ENCODE peak calls at places on chromosomes 7 and 10, in four cellular contexts. T is OCI-LY7, V is vagina, P is A549. Z is an unnamed sample.

GRCh38 chr10:79069325-79070090 is 742 bp downstream of the ZMIZ1 start:
- DNase-seq in V (no peak), P (peak), T (peak), Z (peak)

GRCh38 chr7:2719007-2719406 is 31.0 kb downstream of the AMZ1 start:
- DNase-seq in P (peak), T (peak), V (no peak), Z (no peak)

GRCh38 chr10:22159180-22159579 is 58.6 kb downstream of the EBLN1 start:
- DNase-seq in P (no peak), V (no peak), T (no peak), Z (no peak)

GRCh38 chr7:138667535-138667934 is 33.6 kb downstream of the SVOPL start:
- DNase-seq in T (no peak), V (no peak), P (no peak), Z (no peak)

GRCh38 chr10:7551891-7552731 is 114.7 kb downstream of the ITIH5 start:
- DNase-seq in V (no peak), P (no peak), T (no peak), Z (no peak)

GRCh38 chr10:129531969-129532660 is 65.1 kb downstream of the MGMT start:
- DNase-seq in P (no peak), V (no peak), T (no peak), Z (peak)

GRCh38 chr10:116385994-116386809 is 41.4 kb upstream of the PNLIPRP3 start:
- DNase-seq in P (no peak), V (no peak), T (peak), Z (peak)

GRCh38 chr7:75921479-75921878 is 6.5 kb downstream of the POR start:
- DNase-seq in V (no peak), T (no peak), P (no peak), Z (no peak)

GRCh38 chr10:120578123-120578522 is 121.1 kb downstream of the PLPP4 start:
- DNase-seq in T (no peak), P (no peak), V (no peak), Z (no peak)

GRCh38 chr7:151491859-151492258 is 27.8 kb downstream of the RHEB start:
- DNase-seq in T (no peak), V (no peak), P (peak), Z (peak)

GRCh38 chr10:84293574-84294016 is 34.8 kb upstream of the CCSER2 start:
- DNase-seq in V (no peak), T (no peak), P (no peak), Z (no peak)

GRCh38 chr7:73838642-73839041 is 3.7 kb downstream of the METTL27 start:
- DNase-seq in P (no peak), V (no peak), T (no peak), Z (no peak)

GRCh38 chr10:22693371-22693784 is 21.0 kb downstream of the PIP4K2A start:
- DNase-seq in V (no peak), T (no peak), P (no peak), Z (peak)

GRCh38 chr7:142791502-142791901 is 20.7 kb downstream of the PRSS2 start:
- DNase-seq in T (no peak), V (no peak), P (no peak), Z (no peak)

GRCh38 chr7:81140775-81141174 is 221.9 kb upstream of the SEMA3C start:
- DNase-seq in V (no peak), P (no peak), T (no peak), Z (no peak)

GRCh38 chr10:92868557-92868956 is 20.2 kb downstream of the EXOC6 start:
- DNase-seq in P (no peak), T (no peak), V (no peak), Z (no peak)

GRCh38 chr10:92873029-92873428 is 24.7 kb downstream of the EXOC6 start:
- DNase-seq in P (no peak), V (no peak), T (no peak), Z (no peak)

DNA sequence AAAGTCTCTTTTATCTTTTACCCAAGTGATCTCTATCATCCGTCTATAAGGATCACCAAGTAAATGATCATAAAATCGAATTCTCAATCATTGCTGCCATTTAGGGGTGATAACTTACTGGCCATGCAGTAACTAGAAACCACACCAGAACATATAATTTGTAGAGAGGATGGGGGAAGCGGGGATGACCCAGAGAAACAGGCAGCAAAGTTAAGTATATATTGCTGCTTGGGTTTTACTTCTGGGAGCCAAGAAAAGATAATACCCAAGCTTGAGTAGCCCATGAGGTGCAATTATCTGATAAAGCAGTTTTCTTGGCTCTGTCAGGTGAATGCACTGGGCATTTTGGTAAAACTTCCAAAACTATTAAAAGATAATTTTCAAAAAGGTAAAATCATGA is 18.9 kb downstream of the EXOC6 start:
- DNase-seq in P (no peak), T (no peak), V (no peak), Z (no peak)
- H3K4me3 ChIP-seq in P (no peak), T (no peak), V (no peak), Z (no peak)

GRCh38 chr10:5684971-5685763 is 529 bp downstream of the TASOR2 start:
- DNase-seq in P (peak), T (peak), V (no peak), Z (peak)
- TF ChIP-seq CTCF in P (peak), T (peak), V (no peak), Z (peak)

DNA sequence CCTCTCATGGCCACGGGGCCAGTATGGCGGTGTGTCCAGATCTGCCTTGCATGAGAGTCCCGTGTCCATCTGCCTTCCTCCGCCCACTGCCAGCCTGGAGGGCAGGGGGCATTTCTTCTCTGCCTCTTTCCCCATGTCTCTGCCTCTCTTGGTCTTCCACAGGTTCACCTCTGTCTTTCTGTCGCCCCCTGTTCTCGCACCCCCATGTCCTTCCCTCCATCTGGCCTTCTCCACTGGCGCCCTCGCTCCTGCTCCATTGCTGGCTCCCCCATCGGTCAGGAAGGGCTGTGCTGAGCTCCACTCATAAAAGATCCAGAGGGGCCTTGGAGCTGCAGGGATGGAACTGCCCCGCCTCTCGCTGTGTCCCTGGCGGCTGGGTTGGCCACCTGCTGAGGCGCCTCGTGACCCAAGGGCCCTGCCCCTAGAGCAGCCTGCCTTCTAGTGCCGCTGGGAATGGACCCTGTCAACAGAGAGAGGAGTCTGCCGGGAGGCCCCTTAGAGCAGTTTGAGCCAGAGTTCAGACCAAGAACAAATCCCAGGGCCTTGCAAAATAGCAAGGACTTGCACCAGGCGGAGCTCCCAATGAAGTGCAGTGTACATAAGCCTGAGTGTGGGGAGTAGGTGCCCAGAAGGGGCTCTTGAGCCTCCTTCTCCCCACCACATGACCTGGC is 42.0 kb downstream of the GOLGA7B start:
- DNase-seq in P (no peak), T (no peak), V (no peak), Z (no peak)
- H3K4me3 ChIP-seq in P (no peak), T (no peak), V (no peak), Z (no peak)

DNA sequence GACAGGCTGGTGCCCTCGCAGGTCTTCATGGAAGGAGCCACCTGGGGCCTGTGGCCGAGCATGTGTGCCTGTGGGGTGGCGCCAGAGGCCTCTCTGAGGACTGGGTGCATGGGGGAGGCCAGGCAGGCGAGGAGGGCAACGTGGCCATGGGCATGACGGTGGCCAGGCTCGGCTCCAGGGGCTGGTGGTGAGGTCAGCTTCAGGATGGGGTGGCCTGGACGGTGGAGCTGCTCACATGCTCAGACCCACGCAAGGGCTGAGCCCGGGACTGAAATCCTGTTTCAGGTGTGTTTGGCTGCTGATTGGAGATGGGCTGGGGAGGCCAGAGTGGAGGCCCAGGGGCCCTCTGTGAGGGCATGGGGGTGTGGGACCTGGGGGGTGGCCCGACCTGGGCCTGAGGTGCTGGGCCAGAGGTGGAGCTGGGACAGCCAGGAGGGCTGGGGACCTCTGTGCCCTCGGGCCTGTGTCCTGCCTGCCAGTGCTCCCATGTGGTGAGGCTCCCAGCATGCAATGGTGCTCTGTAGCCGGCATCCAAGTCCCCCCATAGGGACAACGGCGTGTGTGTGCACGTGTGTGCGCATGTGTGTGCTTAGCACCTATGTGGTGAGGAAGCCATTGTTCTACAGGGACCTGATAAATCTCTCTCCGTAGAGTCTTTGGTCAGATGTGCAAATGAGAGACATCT is 71.1 kb downstream of the INPP5A start:
- DNase-seq in T (no peak), V (no peak), P (no peak), Z (no peak)
- TF ChIP-seq CTCF in T (no peak), V (no peak), P (no peak), Z (no peak)

GRCh38 chr10:95814011-95814727 is 58.2 kb downstream of the ENTPD1 start:
- DNase-seq in P (no peak), V (no peak), T (no peak), Z (peak)
- H3K4me3 ChIP-seq in P (no peak), V (no peak), T (no peak), Z (no peak)

DNA sequence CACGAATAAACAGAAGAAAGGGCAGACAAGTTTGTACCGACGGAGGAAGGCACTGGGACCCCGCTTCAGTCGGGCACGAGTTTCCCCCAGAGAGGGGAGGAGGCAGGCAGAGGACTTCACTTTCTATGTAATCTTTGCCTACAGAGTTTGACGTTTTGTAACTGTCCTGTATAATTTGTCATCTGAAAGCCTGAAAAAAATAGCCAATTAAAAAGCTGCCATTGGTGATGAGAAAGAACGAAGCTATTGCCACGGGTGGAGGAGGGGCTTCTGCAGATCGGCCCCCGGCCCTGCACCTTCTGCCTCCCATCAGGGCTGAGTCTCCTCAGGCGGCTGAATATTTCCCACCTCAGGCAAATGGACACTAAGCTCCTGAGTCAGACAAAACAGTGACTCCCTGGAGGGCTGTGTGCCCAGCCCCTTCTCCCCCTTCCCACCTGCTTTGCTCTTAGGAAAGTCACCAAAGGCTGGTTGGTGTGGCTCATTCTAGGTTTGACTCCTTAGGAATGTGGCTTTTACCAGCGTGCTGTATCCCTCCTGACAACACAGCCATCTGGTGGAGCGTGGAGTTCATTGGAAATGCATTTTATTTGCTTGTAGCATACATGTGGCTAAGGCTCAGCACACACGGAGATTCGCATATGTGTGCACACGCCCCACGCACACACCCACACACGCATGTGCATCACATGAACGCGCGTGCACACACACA is 117.4 kb downstream of the VIPR2 start:
- DNase-seq in T (no peak), V (peak), P (no peak), Z (no peak)
- TF ChIP-seq CTCF in T (no peak), V (no peak), P (no peak), Z (no peak)